ENCODE peak calls at places on chromosome 18, in eight cellular contexts. One of them, this sample, is unnamed.
A peak's percentile ranks its signal among the peaks of the same experiment; 100 is the strongest.

GRCh38 chr18:44791520-44791919 is 110.8 kb downstream of the SETBP1 start:
- DNase-seq in non-pigmented ciliary epithelial cell: no peak
- DNase-seq in activated CD8-positive, alpha-beta memory T cell treated with anti-CD3 and anti-CD28 coated beads, Interleukin-2, amount 50 U/mL, for 48 hours: no peak
- DNase-seq in activated naive CD4-positive, alpha-beta T cell: no peak
- DNase-seq in HCT116: no peak
- DNase-seq in activated CD8-positive, alpha-beta T cell treated with anti-CD3 and anti-CD28 coated beads for 36 hours: no peak
- DNase-seq in progenitor cell of endocrine pancreas: no peak
- DNase-seq in NCI-H510A: no peak
- DNase-seq in this sample: no peak

GRCh38 chr18:77622009-77622692 is 372.5 kb downstream of the GALR1 start:
- DNase-seq in non-pigmented ciliary epithelial cell: no peak
- DNase-seq in NCI-H510A: no peak
- DNase-seq in HCT116: no peak
- DNase-seq in activated CD8-positive, alpha-beta T cell treated with anti-CD3 and anti-CD28 coated beads for 36 hours: peak; percentile 12
- DNase-seq in activated CD8-positive, alpha-beta memory T cell treated with anti-CD3 and anti-CD28 coated beads, Interleukin-2, amount 50 U/mL, for 48 hours: no peak
- DNase-seq in progenitor cell of endocrine pancreas: no peak
- DNase-seq in activated naive CD4-positive, alpha-beta T cell: no peak
- DNase-seq in this sample: no peak

GRCh38 chr18:32919799-32920198 is 147.0 kb upstream of the KLHL14 start:
- DNase-seq in NCI-H510A: peak; percentile 34
- DNase-seq in progenitor cell of endocrine pancreas: peak; percentile 11
- DNase-seq in activated CD8-positive, alpha-beta memory T cell treated with anti-CD3 and anti-CD28 coated beads, Interleukin-2, amount 50 U/mL, for 48 hours: no peak
- DNase-seq in activated CD8-positive, alpha-beta T cell treated with anti-CD3 and anti-CD28 coated beads for 36 hours: peak; percentile 18
- DNase-seq in activated naive CD4-positive, alpha-beta T cell: no peak
- DNase-seq in HCT116: no peak
- DNase-seq in non-pigmented ciliary epithelial cell: no peak
- DNase-seq in this sample: no peak

GRCh38 chr18:75161629-75162028 is 47.3 kb downstream of the PTGR3 start:
- DNase-seq in NCI-H510A: peak; percentile 15
- DNase-seq in activated CD8-positive, alpha-beta memory T cell treated with anti-CD3 and anti-CD28 coated beads, Interleukin-2, amount 50 U/mL, for 48 hours: no peak
- DNase-seq in activated naive CD4-positive, alpha-beta T cell: peak; percentile 6
- DNase-seq in progenitor cell of endocrine pancreas: no peak
- DNase-seq in activated CD8-positive, alpha-beta T cell treated with anti-CD3 and anti-CD28 coated beads for 36 hours: peak; percentile 23
- DNase-seq in HCT116: peak; percentile 32
- DNase-seq in non-pigmented ciliary epithelial cell: no peak
- DNase-seq in this sample: no peak

GRCh38 chr18:55048892-55049291 is 89.6 kb upstream of the CCDC68 start:
- DNase-seq in non-pigmented ciliary epithelial cell: no peak
- DNase-seq in activated naive CD4-positive, alpha-beta T cell: no peak
- DNase-seq in NCI-H510A: no peak
- DNase-seq in HCT116: no peak
- DNase-seq in activated CD8-positive, alpha-beta memory T cell treated with anti-CD3 and anti-CD28 coated beads, Interleukin-2, amount 50 U/mL, for 48 hours: no peak
- DNase-seq in progenitor cell of endocrine pancreas: no peak
- DNase-seq in activated CD8-positive, alpha-beta T cell treated with anti-CD3 and anti-CD28 coated beads for 36 hours: no peak
- DNase-seq in this sample: no peak

GRCh38 chr18:57959278-57959677 is 84.7 kb upstream of the NEDD4L start:
- DNase-seq in activated naive CD4-positive, alpha-beta T cell: no peak
- DNase-seq in activated CD8-positive, alpha-beta T cell treated with anti-CD3 and anti-CD28 coated beads for 36 hours: peak; percentile 10
- DNase-seq in activated CD8-positive, alpha-beta memory T cell treated with anti-CD3 and anti-CD28 coated beads, Interleukin-2, amount 50 U/mL, for 48 hours: no peak
- DNase-seq in progenitor cell of endocrine pancreas: no peak
- DNase-seq in non-pigmented ciliary epithelial cell: peak; percentile 17
- DNase-seq in HCT116: peak; percentile 72
- DNase-seq in NCI-H510A: peak; percentile 8
- DNase-seq in this sample: no peak

GRCh38 chr18:11995445-11996189 is 14.3 kb downstream of the IMPA2 start:
- DNase-seq in HCT116: peak; percentile 41
- DNase-seq in progenitor cell of endocrine pancreas: no peak
- DNase-seq in activated CD8-positive, alpha-beta memory T cell treated with anti-CD3 and anti-CD28 coated beads, Interleukin-2, amount 50 U/mL, for 48 hours: peak; percentile 67
- DNase-seq in NCI-H510A: peak; percentile 51
- DNase-seq in non-pigmented ciliary epithelial cell: no peak
- DNase-seq in activated CD8-positive, alpha-beta T cell treated with anti-CD3 and anti-CD28 coated beads for 36 hours: peak; percentile 70
- DNase-seq in activated naive CD4-positive, alpha-beta T cell: peak; percentile 16
- DNase-seq in this sample: no peak

GRCh38 chr18:40094441-40094840 is 1860.6 kb upstream of the PIK3C3 start:
- DNase-seq in non-pigmented ciliary epithelial cell: peak; percentile 32
- DNase-seq in NCI-H510A: no peak
- DNase-seq in activated naive CD4-positive, alpha-beta T cell: no peak
- DNase-seq in HCT116: no peak
- DNase-seq in progenitor cell of endocrine pancreas: no peak
- DNase-seq in activated CD8-positive, alpha-beta T cell treated with anti-CD3 and anti-CD28 coated beads for 36 hours: no peak
- DNase-seq in activated CD8-positive, alpha-beta memory T cell treated with anti-CD3 and anti-CD28 coated beads, Interleukin-2, amount 50 U/mL, for 48 hours: no peak
- DNase-seq in this sample: no peak

GRCh38 chr18:3814840-3815239 is 364.9 kb downstream of the TGIF1 start:
- DNase-seq in activated naive CD4-positive, alpha-beta T cell: no peak
- DNase-seq in progenitor cell of endocrine pancreas: no peak
- DNase-seq in activated CD8-positive, alpha-beta memory T cell treated with anti-CD3 and anti-CD28 coated beads, Interleukin-2, amount 50 U/mL, for 48 hours: no peak
- DNase-seq in NCI-H510A: no peak
- DNase-seq in HCT116: no peak
- DNase-seq in activated CD8-positive, alpha-beta T cell treated with anti-CD3 and anti-CD28 coated beads for 36 hours: no peak
- DNase-seq in non-pigmented ciliary epithelial cell: peak; percentile 43
- DNase-seq in this sample: no peak

This sample was measured in cerebellar nuclear complex.